ENCODE peak calls at places on chromosome 16, in seven cellular contexts. H is activated T-cell treated with anti-CD3 and anti-CD28 coated beads, Interleukin-2, amount 50 U/mL, for 4 hours; M is NCI-H1048; B is HFFc6; J is dorsolateral prefrontal cortex; K is activated T-helper 1 cell treated with anti-CD3 and anti-CD28 coated beads, Interleukin-2, amount 50 U/mL, for 16 hours; Q is neural crest cell. X is an unnamed sample.

GRCh38 chr16:48081656-48082055 is 74.1 kb downstream of the ABCC12 start:
- DNase-seq in B (peak), J (no peak), K (no peak), M (no peak), H (no peak), Q (no peak), X (no peak)

GRCh38 chr16:73329363-73330306 is 281.7 kb upstream of the ZFHX3 start:
- DNase-seq in B (no peak), K (no peak), Q (no peak), H (no peak), M (peak), J (peak), X (peak)

GRCh38 chr16:9225527-9226316 is 134.3 kb downstream of the HAPSTR1 start:
- DNase-seq in H (no peak), B (no peak), M (no peak), K (no peak), J (no peak), Q (no peak), X (peak)

GRCh38 chr16:30787613-30788378 is 791 bp upstream of the ZNF629 start:
- DNase-seq in Q (no peak), M (no peak), B (no peak), K (no peak), J (no peak), H (no peak), X (peak)

GRCh38 chr16:54957403-54957802 is 26.7 kb downstream of the IRX5 start:
- DNase-seq in Q (no peak), H (no peak), M (no peak), J (no peak), B (no peak), K (no peak), X (no peak)

GRCh38 chr16:53945996-53946395 is 242.0 kb downstream of the FTO start:
- DNase-seq in J (no peak), Q (no peak), H (no peak), B (peak), K (no peak), M (no peak), X (peak)

GRCh38 chr16:31487720-31488629 is 5.1 kb downstream of the SLC5A2 start:
- DNase-seq in H (peak), Q (no peak), K (peak), M (peak), B (no peak), J (no peak), X (peak)

GRCh38 chr16:27495191-27495590 is 54.5 kb downstream of the GTF3C1 start:
- DNase-seq in H (no peak), M (no peak), J (no peak), K (no peak), Q (no peak), B (peak), X (no peak)

GRCh38 chr16:87705780-87706277 is 60.0 kb downstream of the KLHDC4 start:
- DNase-seq in H (no peak), Q (peak), J (no peak), B (no peak), M (no peak), K (no peak), X (no peak)

GRCh38 chr16:84464116-84464515 is 40.3 kb downstream of the MEAK7 start:
- DNase-seq in J (peak), K (no peak), H (no peak), B (no peak), M (no peak), Q (no peak), X (no peak)

GRCh38 chr16:21263640-21264211 is 14.4 kb downstream of the CRYM start:
- DNase-seq in Q (no peak), M (no peak), B (peak), H (no peak), K (no peak), J (no peak), X (no peak)

GRCh38 chr16:5944971-5945370 is 847.4 kb upstream of the EEF2KMT start:
- DNase-seq in B (no peak), H (no peak), K (no peak), Q (no peak), J (no peak), M (no peak), X (no peak)

GRCh38 chr16:11575223-11575589 is 11.5 kb downstream of the LITAF start:
- DNase-seq in H (no peak), J (no peak), K (no peak), Q (no peak), M (no peak), B (no peak), X (no peak)

GRCh38 chr16:17101646-17102045 is 369.1 kb downstream of the XYLT1 start:
- DNase-seq in M (no peak), J (no peak), K (no peak), H (no peak), B (no peak), Q (no peak), X (peak)

GRCh38 chr16:59950431-59950830 is 1216.3 kb upstream of the GOT2 start:
- DNase-seq in J (no peak), Q (no peak), M (no peak), B (no peak), K (no peak), H (no peak), X (no peak)

GRCh38 chr16:52535076-52535475 is 11.9 kb downstream of the TOX3 start:
- DNase-seq in B (no peak), M (no peak), H (no peak), J (no peak), K (no peak), Q (no peak), X (no peak)

GRCh38 chr16:81645303-81645702 is 133.8 kb upstream of the PLCG2 start:
- DNase-seq in Q (no peak), J (peak), K (no peak), M (no peak), B (peak), H (no peak), X (peak)

GRCh38 chr16:9092282-9092962 is 978 bp downstream of the HAPSTR1 start:
- DNase-seq in H (peak), Q (peak), K (peak), J (no peak), M (no peak), B (no peak), X (peak)

GRCh38 chr16:9911989-9912388 is 270.2 kb downstream of the GRIN2A start:
- DNase-seq in J (no peak), H (no peak), Q (no peak), M (no peak), B (no peak), K (no peak), X (no peak)

GRCh38 chr16:48614759-48615158 is 4.8 kb upstream of the N4BP1 start:
- DNase-seq in M (no peak), B (no peak), J (no peak), Q (no peak), H (no peak), K (no peak), X (no peak)

GRCh38 chr16:88478115-88478514 is 25.0 kb downstream of the ZFPM1 start:
- DNase-seq in K (no peak), M (no peak), Q (no peak), J (no peak), H (peak), B (no peak), X (no peak)

GRCh38 chr16:12651765-12652531 is 151.7 kb downstream of the CPPED1 start:
- DNase-seq in J (no peak), Q (no peak), K (no peak), M (no peak), H (no peak), B (no peak), X (no peak)

GRCh38 chr16:8634991-8635736 is 13.7 kb downstream of the METTL22 start:
- DNase-seq in H (no peak), K (no peak), B (peak), J (no peak), M (no peak), Q (peak), X (no peak)

GRCh38 chr16:10362077-10362863 is 23.6 kb upstream of the ATF7IP2 start:
- DNase-seq in J (no peak), K (no peak), Q (no peak), H (no peak), M (no peak), B (no peak), X (no peak)

GRCh38 chr16:68739964-68740627 is 3.0 kb downstream of the CDH1 start:
- DNase-seq in B (no peak), Q (no peak), K (no peak), J (no peak), M (no peak), H (no peak), X (no peak)

GRCh38 chr16:81189100-81189664 is 49.3 kb upstream of the BCO1 start:
- DNase-seq in J (peak), Q (no peak), B (peak), H (no peak), M (no peak), K (no peak), X (peak)

GRCh38 chr16:72890587-72890986 is 157.3 kb downstream of the ZFHX3 start:
- DNase-seq in K (no peak), Q (no peak), H (no peak), J (no peak), M (no peak), B (no peak), X (no peak)

GRCh38 chr16:50448981-50449380 is 80.2 kb upstream of the BRD7 start:
- DNase-seq in H (no peak), B (no peak), Q (no peak), K (no peak), J (no peak), M (no peak), X (no peak)

GRCh38 chr16:3791701-3792100 is 74.4 kb upstream of the TRAP1 start:
- DNase-seq in Q (no peak), M (no peak), H (no peak), J (no peak), K (no peak), B (no peak), X (no peak)

GRCh38 chr16:59593256-59593655 is 859.1 kb upstream of the GOT2 start:
- DNase-seq in M (no peak), B (peak), Q (no peak), K (no peak), J (no peak), H (no peak), X (no peak)

GRCh38 chr16:82535262-82535661 is 91.5 kb upstream of the CDH13 start:
- DNase-seq in Q (no peak), M (no peak), B (no peak), H (no peak), K (no peak), J (no peak), X (no peak)

GRCh38 chr16:81500833-81501521 is 56.4 kb downstream of the CMIP start:
- DNase-seq in M (no peak), H (no peak), B (peak), J (no peak), K (no peak), Q (no peak), X (no peak)

GRCh38 chr16:14608604-14609003 is 21.5 kb downstream of the PARN start:
- DNase-seq in Q (no peak), J (no peak), B (no peak), K (no peak), M (no peak), H (no peak), X (peak)

GRCh38 chr16:73125860-73126259 is 77.9 kb upstream of the ZFHX3 start:
- DNase-seq in M (no peak), B (peak), K (no peak), Q (no peak), H (no peak), J (no peak), X (no peak)

GRCh38 chr16:86074651-86075487 is 175.9 kb downstream of the IRF8 start:
- DNase-seq in K (no peak), M (no peak), J (no peak), B (no peak), Q (peak), H (no peak), X (no peak)

GRCh38 chr16:72848759-72849664 is 198.9 kb downstream of the ZFHX3 start:
- DNase-seq in H (no peak), Q (no peak), B (peak), M (no peak), J (peak), K (no peak), X (peak)

GRCh38 chr16:15811778-15812750 is 44.8 kb downstream of the MYH11 start:
- DNase-seq in Q (no peak), B (peak), H (no peak), K (no peak), J (no peak), M (no peak), X (peak)